ENCODE peak calls at places on chromosome 2, in six cellular contexts. One of them, this sample, is unnamed.

GRCh38 chr2:229714080-229714735 is at the start of gene DNER:
- DNase-seq in activated T-cell treated with anti-CD3 and anti-CD28 coated beads, Interleukin-2, amount 50 U/mL, for 4 hours: peak
- DNase-seq in HepG2: no peak
- DNase-seq in activated CD8-positive, alpha-beta memory T cell treated with anti-CD3 and anti-CD28 coated beads, Interleukin-2, amount 10 ng/mL, durations not matched to agents 7 days and 5 days: peak
- DNase-seq in A172: no peak
- DNase-seq in uterus: no peak
- DNase-seq in this sample: no peak

GRCh38 chr2:171787333-171788072 is 100.2 kb downstream of the DYNC1I2 start:
- DNase-seq in activated T-cell treated with anti-CD3 and anti-CD28 coated beads, Interleukin-2, amount 50 U/mL, for 4 hours: no peak
- DNase-seq in HepG2: peak
- DNase-seq in uterus: no peak
- DNase-seq in A172: no peak
- DNase-seq in activated CD8-positive, alpha-beta memory T cell treated with anti-CD3 and anti-CD28 coated beads, Interleukin-2, amount 10 ng/mL, durations not matched to agents 7 days and 5 days: no peak
- DNase-seq in this sample: no peak

GRCh38 chr2:71612581-71613520 is 159.5 kb downstream of the DYSF start:
- DNase-seq in uterus: no peak
- DNase-seq in activated CD8-positive, alpha-beta memory T cell treated with anti-CD3 and anti-CD28 coated beads, Interleukin-2, amount 10 ng/mL, durations not matched to agents 7 days and 5 days: peak
- DNase-seq in A172: no peak
- DNase-seq in activated T-cell treated with anti-CD3 and anti-CD28 coated beads, Interleukin-2, amount 50 U/mL, for 4 hours: no peak
- DNase-seq in HepG2: no peak
- DNase-seq in this sample: peak

GRCh38 chr2:71850306-71850801 is 297.3 kb downstream of the CYP26B1 start:
- DNase-seq in activated T-cell treated with anti-CD3 and anti-CD28 coated beads, Interleukin-2, amount 50 U/mL, for 4 hours: no peak
- DNase-seq in uterus: no peak
- DNase-seq in activated CD8-positive, alpha-beta memory T cell treated with anti-CD3 and anti-CD28 coated beads, Interleukin-2, amount 10 ng/mL, durations not matched to agents 7 days and 5 days: no peak
- DNase-seq in HepG2: no peak
- DNase-seq in A172: no peak
- DNase-seq in this sample: peak

GRCh38 chr2:230067990-230068657 is 600 bp downstream of the SLC16A14 start:
- DNase-seq in activated T-cell treated with anti-CD3 and anti-CD28 coated beads, Interleukin-2, amount 50 U/mL, for 4 hours: peak
- DNase-seq in A172: no peak
- DNase-seq in activated CD8-positive, alpha-beta memory T cell treated with anti-CD3 and anti-CD28 coated beads, Interleukin-2, amount 10 ng/mL, durations not matched to agents 7 days and 5 days: peak
- DNase-seq in HepG2: no peak
- DNase-seq in uterus: peak
- DNase-seq in this sample: no peak

GRCh38 chr2:236888766-236889035 is 197.0 kb upstream of the COPS8 start:
- DNase-seq in HepG2: no peak
- DNase-seq in A172: no peak
- DNase-seq in uterus: no peak
- DNase-seq in activated T-cell treated with anti-CD3 and anti-CD28 coated beads, Interleukin-2, amount 50 U/mL, for 4 hours: no peak
- DNase-seq in activated CD8-positive, alpha-beta memory T cell treated with anti-CD3 and anti-CD28 coated beads, Interleukin-2, amount 10 ng/mL, durations not matched to agents 7 days and 5 days: no peak
- DNase-seq in this sample: no peak

GRCh38 chr2:99861376-99861760 is 281.0 kb downstream of the AFF3 start:
- DNase-seq in HepG2: no peak
- DNase-seq in uterus: no peak
- DNase-seq in A172: peak
- DNase-seq in activated T-cell treated with anti-CD3 and anti-CD28 coated beads, Interleukin-2, amount 50 U/mL, for 4 hours: no peak
- DNase-seq in activated CD8-positive, alpha-beta memory T cell treated with anti-CD3 and anti-CD28 coated beads, Interleukin-2, amount 10 ng/mL, durations not matched to agents 7 days and 5 days: no peak
- DNase-seq in this sample: no peak

GRCh38 chr2:85945172-85945571 is 56.4 kb upstream of the ST3GAL5 start:
- DNase-seq in uterus: no peak
- DNase-seq in A172: no peak
- DNase-seq in activated CD8-positive, alpha-beta memory T cell treated with anti-CD3 and anti-CD28 coated beads, Interleukin-2, amount 10 ng/mL, durations not matched to agents 7 days and 5 days: no peak
- DNase-seq in activated T-cell treated with anti-CD3 and anti-CD28 coated beads, Interleukin-2, amount 50 U/mL, for 4 hours: no peak
- DNase-seq in HepG2: no peak
- DNase-seq in this sample: no peak

GRCh38 chr2:9967053-9967775 is 15.7 kb downstream of the GRHL1 start:
- DNase-seq in activated T-cell treated with anti-CD3 and anti-CD28 coated beads, Interleukin-2, amount 50 U/mL, for 4 hours: no peak
- DNase-seq in A172: no peak
- DNase-seq in activated CD8-positive, alpha-beta memory T cell treated with anti-CD3 and anti-CD28 coated beads, Interleukin-2, amount 10 ng/mL, durations not matched to agents 7 days and 5 days: no peak
- DNase-seq in HepG2: no peak
- DNase-seq in uterus: no peak
- DNase-seq in this sample: no peak

GRCh38 chr2:9807056-9807455 is 36.2 kb upstream of the TAF1B start:
- DNase-seq in uterus: no peak
- DNase-seq in activated CD8-positive, alpha-beta memory T cell treated with anti-CD3 and anti-CD28 coated beads, Interleukin-2, amount 10 ng/mL, durations not matched to agents 7 days and 5 days: peak
- DNase-seq in A172: no peak
- DNase-seq in activated T-cell treated with anti-CD3 and anti-CD28 coated beads, Interleukin-2, amount 50 U/mL, for 4 hours: no peak
- DNase-seq in HepG2: no peak
- DNase-seq in this sample: no peak